ENCODE peak calls at places on chromosomes 11 and 22, in six cellular contexts. B is heart left ventricle, V is AG10803, D is germinal center, F is stromal cell of bone marrow, E is fibroblast of mammary gland. A is an unnamed sample.

GRCh38 chr11:76598426-76598839 is 72.1 kb downstream of the LRRC32 start:
- DNase-seq in B (no peak), V (peak), D (peak), F (no peak), E (peak), A (peak)

GRCh38 chr22:36873614-36874308 is 13.0 kb downstream of the NCF4 start:
- DNase-seq in B (peak), V (peak), D (peak), F (peak), E (peak), A (peak)

GRCh38 chr11:110897035-110897434 is 184.8 kb upstream of the ARHGAP20 start:
- DNase-seq in B (no peak), V (peak), D (no peak), F (peak), E (peak), A (peak)

GRCh38 chr11:8624698-8625097 is 30.7 kb upstream of the STK33 start:
- DNase-seq in B (no peak), V (no peak), D (no peak), F (no peak), E (no peak), A (no peak)

GRCh38 chr11:111344032-111344431 is 35.0 kb downstream of the POU2AF1 start:
- DNase-seq in B (peak), V (peak), D (no peak), F (peak), E (peak), A (peak)

GRCh38 chr11:9906043-9906791 is 242.3 kb downstream of the SWAP70 start:
- DNase-seq in B (no peak), V (peak), D (no peak), F (peak), E (peak), A (peak)

GRCh38 chr22:40094449-40094848 is 83.3 kb upstream of the TNRC6B start:
- DNase-seq in B (no peak), V (peak), D (peak), F (peak), E (no peak), A (peak)

GRCh38 chr11:130629039-130629438 is 180.6 kb downstream of the ADAMTS15 start:
- DNase-seq in B (no peak), V (no peak), D (no peak), F (no peak), E (peak), A (no peak)

GRCh38 chr22:27518583-27519437 is 282.7 kb downstream of the MN1 start:
- DNase-seq in B (no peak), V (no peak), D (no peak), F (no peak), E (no peak), A (peak)